ENCODE peak calls at places on chromosomes 11 and 22, in seven cellular contexts. One of them, this sample, is unnamed.

GRCh38 chr22:28072066-28072465 is 153.0 kb upstream of the PITPNB start:
- DNase-seq in mammary epithelial cell: peak
- DNase-seq in stimulated activated CD4-positive, alpha-beta T cell treated with anti-CD3 and anti-CD28 coated beads, Interleukin-2, amount 100 ng/mL, for 48 hours: no peak
- DNase-seq in activated T-helper 1 cell treated with anti-CD3 and anti-CD28 coated beads, Interleukin-12 subunit alpha, Interleukin-12 subunit beta, Interleukin-2, Interleukin-4 antibody, amounts not matched to agents 30 ng/mL and 10 ng/mL and 1 ng/mL, durations not matched to agents 14 hours and 24 hours and 36 hours: no peak
- DNase-seq in stimulated activated CD8-positive, alpha-beta memory T cell treated with anti-CD3 and anti-CD28 coated beads, Interleukin-7, amount 100 ng/mL, for 1 hour: no peak
- DNase-seq in activated CD8-positive, alpha-beta T cell treated with anti-CD3 and anti-CD28 coated beads, Interleukin-2, amount 10 ng/mL, durations not matched to agents 7 days and 5 days: no peak
- DNase-seq in LNCaP clone FGC: no peak
- DNase-seq in this sample: no peak

GRCh38 chr22:27065259-27065658 is 407.9 kb downstream of the MIAT start:
- DNase-seq in activated T-helper 1 cell treated with anti-CD3 and anti-CD28 coated beads, Interleukin-12 subunit alpha, Interleukin-12 subunit beta, Interleukin-2, Interleukin-4 antibody, amounts not matched to agents 30 ng/mL and 10 ng/mL and 1 ng/mL, durations not matched to agents 14 hours and 24 hours and 36 hours: no peak
- DNase-seq in stimulated activated CD4-positive, alpha-beta T cell treated with anti-CD3 and anti-CD28 coated beads, Interleukin-2, amount 100 ng/mL, for 48 hours: no peak
- DNase-seq in LNCaP clone FGC: no peak
- DNase-seq in mammary epithelial cell: no peak
- DNase-seq in activated CD8-positive, alpha-beta T cell treated with anti-CD3 and anti-CD28 coated beads, Interleukin-2, amount 10 ng/mL, durations not matched to agents 7 days and 5 days: no peak
- DNase-seq in stimulated activated CD8-positive, alpha-beta memory T cell treated with anti-CD3 and anti-CD28 coated beads, Interleukin-7, amount 100 ng/mL, for 1 hour: no peak
- DNase-seq in this sample: no peak

GRCh38 chr11:746289-747175 is 732 bp upstream of the TALDO1 start:
- DNase-seq in activated CD8-positive, alpha-beta T cell treated with anti-CD3 and anti-CD28 coated beads, Interleukin-2, amount 10 ng/mL, durations not matched to agents 7 days and 5 days: peak
- DNase-seq in activated T-helper 1 cell treated with anti-CD3 and anti-CD28 coated beads, Interleukin-12 subunit alpha, Interleukin-12 subunit beta, Interleukin-2, Interleukin-4 antibody, amounts not matched to agents 30 ng/mL and 10 ng/mL and 1 ng/mL, durations not matched to agents 14 hours and 24 hours and 36 hours: peak
- DNase-seq in stimulated activated CD4-positive, alpha-beta T cell treated with anti-CD3 and anti-CD28 coated beads, Interleukin-2, amount 100 ng/mL, for 48 hours: no peak
- DNase-seq in LNCaP clone FGC: no peak
- DNase-seq in stimulated activated CD8-positive, alpha-beta memory T cell treated with anti-CD3 and anti-CD28 coated beads, Interleukin-7, amount 100 ng/mL, for 1 hour: no peak
- DNase-seq in mammary epithelial cell: no peak
- DNase-seq in this sample: no peak

GRCh38 chr11:62555464-62556092 is 9.0 kb upstream of the AHNAK start:
- DNase-seq in stimulated activated CD8-positive, alpha-beta memory T cell treated with anti-CD3 and anti-CD28 coated beads, Interleukin-7, amount 100 ng/mL, for 1 hour: no peak
- DNase-seq in stimulated activated CD4-positive, alpha-beta T cell treated with anti-CD3 and anti-CD28 coated beads, Interleukin-2, amount 100 ng/mL, for 48 hours: no peak
- DNase-seq in LNCaP clone FGC: no peak
- DNase-seq in mammary epithelial cell: no peak
- DNase-seq in activated T-helper 1 cell treated with anti-CD3 and anti-CD28 coated beads, Interleukin-12 subunit alpha, Interleukin-12 subunit beta, Interleukin-2, Interleukin-4 antibody, amounts not matched to agents 30 ng/mL and 10 ng/mL and 1 ng/mL, durations not matched to agents 14 hours and 24 hours and 36 hours: peak
- DNase-seq in activated CD8-positive, alpha-beta T cell treated with anti-CD3 and anti-CD28 coated beads, Interleukin-2, amount 10 ng/mL, durations not matched to agents 7 days and 5 days: peak
- DNase-seq in this sample: no peak

GRCh38 chr11:119964136-119965025 is 173.5 kb downstream of the TRIM29 start:
- DNase-seq in activated T-helper 1 cell treated with anti-CD3 and anti-CD28 coated beads, Interleukin-12 subunit alpha, Interleukin-12 subunit beta, Interleukin-2, Interleukin-4 antibody, amounts not matched to agents 30 ng/mL and 10 ng/mL and 1 ng/mL, durations not matched to agents 14 hours and 24 hours and 36 hours: no peak
- DNase-seq in stimulated activated CD8-positive, alpha-beta memory T cell treated with anti-CD3 and anti-CD28 coated beads, Interleukin-7, amount 100 ng/mL, for 1 hour: no peak
- DNase-seq in mammary epithelial cell: peak
- DNase-seq in activated CD8-positive, alpha-beta T cell treated with anti-CD3 and anti-CD28 coated beads, Interleukin-2, amount 10 ng/mL, durations not matched to agents 7 days and 5 days: no peak
- DNase-seq in stimulated activated CD4-positive, alpha-beta T cell treated with anti-CD3 and anti-CD28 coated beads, Interleukin-2, amount 100 ng/mL, for 48 hours: no peak
- DNase-seq in LNCaP clone FGC: no peak
- DNase-seq in this sample: no peak

GRCh38 chr11:5689551-5689983 is at the start of gene TRIM22:
- DNase-seq in stimulated activated CD4-positive, alpha-beta T cell treated with anti-CD3 and anti-CD28 coated beads, Interleukin-2, amount 100 ng/mL, for 48 hours: peak
- DNase-seq in LNCaP clone FGC: no peak
- DNase-seq in mammary epithelial cell: peak
- DNase-seq in stimulated activated CD8-positive, alpha-beta memory T cell treated with anti-CD3 and anti-CD28 coated beads, Interleukin-7, amount 100 ng/mL, for 1 hour: peak
- DNase-seq in activated CD8-positive, alpha-beta T cell treated with anti-CD3 and anti-CD28 coated beads, Interleukin-2, amount 10 ng/mL, durations not matched to agents 7 days and 5 days: peak
- DNase-seq in activated T-helper 1 cell treated with anti-CD3 and anti-CD28 coated beads, Interleukin-12 subunit alpha, Interleukin-12 subunit beta, Interleukin-2, Interleukin-4 antibody, amounts not matched to agents 30 ng/mL and 10 ng/mL and 1 ng/mL, durations not matched to agents 14 hours and 24 hours and 36 hours: peak
- DNase-seq in this sample: no peak

GRCh38 chr22:29270475-29271271 is 2.6 kb downstream of the EWSR1 start:
- DNase-seq in activated T-helper 1 cell treated with anti-CD3 and anti-CD28 coated beads, Interleukin-12 subunit alpha, Interleukin-12 subunit beta, Interleukin-2, Interleukin-4 antibody, amounts not matched to agents 30 ng/mL and 10 ng/mL and 1 ng/mL, durations not matched to agents 14 hours and 24 hours and 36 hours: no peak
- DNase-seq in LNCaP clone FGC: no peak
- DNase-seq in activated CD8-positive, alpha-beta T cell treated with anti-CD3 and anti-CD28 coated beads, Interleukin-2, amount 10 ng/mL, durations not matched to agents 7 days and 5 days: no peak
- DNase-seq in mammary epithelial cell: peak
- DNase-seq in stimulated activated CD4-positive, alpha-beta T cell treated with anti-CD3 and anti-CD28 coated beads, Interleukin-2, amount 100 ng/mL, for 48 hours: no peak
- DNase-seq in stimulated activated CD8-positive, alpha-beta memory T cell treated with anti-CD3 and anti-CD28 coated beads, Interleukin-7, amount 100 ng/mL, for 1 hour: no peak
- DNase-seq in this sample: no peak

GRCh38 chr11:78725200-78725599 is 150.5 kb upstream of the NARS2 start:
- DNase-seq in mammary epithelial cell: no peak
- DNase-seq in stimulated activated CD8-positive, alpha-beta memory T cell treated with anti-CD3 and anti-CD28 coated beads, Interleukin-7, amount 100 ng/mL, for 1 hour: no peak
- DNase-seq in LNCaP clone FGC: no peak
- DNase-seq in activated CD8-positive, alpha-beta T cell treated with anti-CD3 and anti-CD28 coated beads, Interleukin-2, amount 10 ng/mL, durations not matched to agents 7 days and 5 days: no peak
- DNase-seq in stimulated activated CD4-positive, alpha-beta T cell treated with anti-CD3 and anti-CD28 coated beads, Interleukin-2, amount 100 ng/mL, for 48 hours: no peak
- DNase-seq in activated T-helper 1 cell treated with anti-CD3 and anti-CD28 coated beads, Interleukin-12 subunit alpha, Interleukin-12 subunit beta, Interleukin-2, Interleukin-4 antibody, amounts not matched to agents 30 ng/mL and 10 ng/mL and 1 ng/mL, durations not matched to agents 14 hours and 24 hours and 36 hours: no peak
- DNase-seq in this sample: no peak

GRCh38 chr11:77109236-77110019 is 6.8 kb downstream of the OMP start:
- DNase-seq in mammary epithelial cell: no peak
- DNase-seq in stimulated activated CD4-positive, alpha-beta T cell treated with anti-CD3 and anti-CD28 coated beads, Interleukin-2, amount 100 ng/mL, for 48 hours: no peak
- DNase-seq in activated CD8-positive, alpha-beta T cell treated with anti-CD3 and anti-CD28 coated beads, Interleukin-2, amount 10 ng/mL, durations not matched to agents 7 days and 5 days: no peak
- DNase-seq in activated T-helper 1 cell treated with anti-CD3 and anti-CD28 coated beads, Interleukin-12 subunit alpha, Interleukin-12 subunit beta, Interleukin-2, Interleukin-4 antibody, amounts not matched to agents 30 ng/mL and 10 ng/mL and 1 ng/mL, durations not matched to agents 14 hours and 24 hours and 36 hours: no peak
- DNase-seq in LNCaP clone FGC: no peak
- DNase-seq in stimulated activated CD8-positive, alpha-beta memory T cell treated with anti-CD3 and anti-CD28 coated beads, Interleukin-7, amount 100 ng/mL, for 1 hour: no peak
- DNase-seq in this sample: no peak

GRCh38 chr11:131867457-131868257 is 497.2 kb downstream of the NTM start:
- DNase-seq in LNCaP clone FGC: peak
- DNase-seq in activated CD8-positive, alpha-beta T cell treated with anti-CD3 and anti-CD28 coated beads, Interleukin-2, amount 10 ng/mL, durations not matched to agents 7 days and 5 days: peak
- DNase-seq in stimulated activated CD4-positive, alpha-beta T cell treated with anti-CD3 and anti-CD28 coated beads, Interleukin-2, amount 100 ng/mL, for 48 hours: no peak
- DNase-seq in stimulated activated CD8-positive, alpha-beta memory T cell treated with anti-CD3 and anti-CD28 coated beads, Interleukin-7, amount 100 ng/mL, for 1 hour: no peak
- DNase-seq in activated T-helper 1 cell treated with anti-CD3 and anti-CD28 coated beads, Interleukin-12 subunit alpha, Interleukin-12 subunit beta, Interleukin-2, Interleukin-4 antibody, amounts not matched to agents 30 ng/mL and 10 ng/mL and 1 ng/mL, durations not matched to agents 14 hours and 24 hours and 36 hours: no peak
- DNase-seq in mammary epithelial cell: peak
- DNase-seq in this sample: peak

GRCh38 chr11:102253018-102253775 is 64.1 kb upstream of the BIRC3 start:
- DNase-seq in activated CD8-positive, alpha-beta T cell treated with anti-CD3 and anti-CD28 coated beads, Interleukin-2, amount 10 ng/mL, durations not matched to agents 7 days and 5 days: no peak
- DNase-seq in activated T-helper 1 cell treated with anti-CD3 and anti-CD28 coated beads, Interleukin-12 subunit alpha, Interleukin-12 subunit beta, Interleukin-2, Interleukin-4 antibody, amounts not matched to agents 30 ng/mL and 10 ng/mL and 1 ng/mL, durations not matched to agents 14 hours and 24 hours and 36 hours: no peak
- DNase-seq in stimulated activated CD4-positive, alpha-beta T cell treated with anti-CD3 and anti-CD28 coated beads, Interleukin-2, amount 100 ng/mL, for 48 hours: no peak
- DNase-seq in LNCaP clone FGC: no peak
- DNase-seq in mammary epithelial cell: no peak
- DNase-seq in stimulated activated CD8-positive, alpha-beta memory T cell treated with anti-CD3 and anti-CD28 coated beads, Interleukin-7, amount 100 ng/mL, for 1 hour: no peak
- DNase-seq in this sample: no peak

GRCh38 chr11:44301856-44302231 is 8.1 kb downstream of the ALX4 start:
- DNase-seq in mammary epithelial cell: peak
- DNase-seq in stimulated activated CD8-positive, alpha-beta memory T cell treated with anti-CD3 and anti-CD28 coated beads, Interleukin-7, amount 100 ng/mL, for 1 hour: no peak
- DNase-seq in stimulated activated CD4-positive, alpha-beta T cell treated with anti-CD3 and anti-CD28 coated beads, Interleukin-2, amount 100 ng/mL, for 48 hours: no peak
- DNase-seq in LNCaP clone FGC: no peak
- DNase-seq in activated T-helper 1 cell treated with anti-CD3 and anti-CD28 coated beads, Interleukin-12 subunit alpha, Interleukin-12 subunit beta, Interleukin-2, Interleukin-4 antibody, amounts not matched to agents 30 ng/mL and 10 ng/mL and 1 ng/mL, durations not matched to agents 14 hours and 24 hours and 36 hours: no peak
- DNase-seq in activated CD8-positive, alpha-beta T cell treated with anti-CD3 and anti-CD28 coated beads, Interleukin-2, amount 10 ng/mL, durations not matched to agents 7 days and 5 days: no peak
- DNase-seq in this sample: no peak

GRCh38 chr11:43360361-43361032 is 1.8 kb downstream of the TTC17 start:
- DNase-seq in stimulated activated CD4-positive, alpha-beta T cell treated with anti-CD3 and anti-CD28 coated beads, Interleukin-2, amount 100 ng/mL, for 48 hours: no peak
- DNase-seq in LNCaP clone FGC: no peak
- DNase-seq in activated T-helper 1 cell treated with anti-CD3 and anti-CD28 coated beads, Interleukin-12 subunit alpha, Interleukin-12 subunit beta, Interleukin-2, Interleukin-4 antibody, amounts not matched to agents 30 ng/mL and 10 ng/mL and 1 ng/mL, durations not matched to agents 14 hours and 24 hours and 36 hours: no peak
- DNase-seq in stimulated activated CD8-positive, alpha-beta memory T cell treated with anti-CD3 and anti-CD28 coated beads, Interleukin-7, amount 100 ng/mL, for 1 hour: no peak
- DNase-seq in activated CD8-positive, alpha-beta T cell treated with anti-CD3 and anti-CD28 coated beads, Interleukin-2, amount 10 ng/mL, durations not matched to agents 7 days and 5 days: no peak
- DNase-seq in mammary epithelial cell: no peak
- DNase-seq in this sample: no peak

GRCh38 chr11:77066229-77067023 is at the start of gene CAPN5:
- DNase-seq in stimulated activated CD4-positive, alpha-beta T cell treated with anti-CD3 and anti-CD28 coated beads, Interleukin-2, amount 100 ng/mL, for 48 hours: peak
- DNase-seq in activated CD8-positive, alpha-beta T cell treated with anti-CD3 and anti-CD28 coated beads, Interleukin-2, amount 10 ng/mL, durations not matched to agents 7 days and 5 days: peak
- DNase-seq in stimulated activated CD8-positive, alpha-beta memory T cell treated with anti-CD3 and anti-CD28 coated beads, Interleukin-7, amount 100 ng/mL, for 1 hour: peak
- DNase-seq in activated T-helper 1 cell treated with anti-CD3 and anti-CD28 coated beads, Interleukin-12 subunit alpha, Interleukin-12 subunit beta, Interleukin-2, Interleukin-4 antibody, amounts not matched to agents 30 ng/mL and 10 ng/mL and 1 ng/mL, durations not matched to agents 14 hours and 24 hours and 36 hours: peak
- DNase-seq in mammary epithelial cell: peak
- DNase-seq in LNCaP clone FGC: peak
- DNase-seq in this sample: peak

This sample was measured in progenitor cell of endocrine pancreas.